ENCODE peak calls at places on chromosomes 2 and 18, in five cellular contexts. One of them, this sample, is unnamed.

GRCh38 chr2:171566099-171566498 is 43.8 kb downstream of the CYBRD1 start:
- DNase-seq in Panc1: no peak
- DNase-seq in endothelial cell: no peak
- DNase-seq in endothelial cell of umbilical vein: no peak
- DNase-seq in OCI-LY7: no peak
- DNase-seq in this sample: no peak

GRCh38 chr18:31657823-31658669 is 26.3 kb downstream of the B4GALT6 start:
- DNase-seq in endothelial cell of umbilical vein: no peak
- DNase-seq in OCI-LY7: no peak
- DNase-seq in endothelial cell: no peak
- DNase-seq in Panc1: no peak
- DNase-seq in this sample: peak

GRCh38 chr2:130828461-130828860 is 8.3 kb upstream of the ARHGEF4 start:
- DNase-seq in endothelial cell: no peak
- DNase-seq in endothelial cell of umbilical vein: no peak
- DNase-seq in OCI-LY7: no peak
- DNase-seq in Panc1: no peak
- DNase-seq in this sample: no peak

GRCh38 chr2:6865346-6866238 is at the start of gene CMPK2:
- DNase-seq in OCI-LY7: peak
- DNase-seq in endothelial cell of umbilical vein: peak
- DNase-seq in Panc1: no peak
- DNase-seq in endothelial cell: peak
- DNase-seq in this sample: peak

GRCh38 chr2:18378020-18378653 is 182.3 kb downstream of the RDH14 start:
- DNase-seq in endothelial cell: peak
- DNase-seq in OCI-LY7: peak
- DNase-seq in Panc1: no peak
- DNase-seq in endothelial cell of umbilical vein: peak
- DNase-seq in this sample: peak

GRCh38 chr2:171341394-171341793 is 92.4 kb downstream of the METTL8 start:
- DNase-seq in endothelial cell: no peak
- DNase-seq in OCI-LY7: no peak
- DNase-seq in Panc1: no peak
- DNase-seq in endothelial cell of umbilical vein: no peak
- DNase-seq in this sample: no peak

GRCh38 chr2:151922845-151923666 is 94.8 kb upstream of the ARL5A start:
- DNase-seq in Panc1: no peak
- DNase-seq in endothelial cell of umbilical vein: peak
- DNase-seq in endothelial cell: no peak
- DNase-seq in OCI-LY7: no peak
- DNase-seq in this sample: no peak

GRCh38 chr2:7357993-7358392 is 440.8 kb downstream of the RNF144A start:
- DNase-seq in Panc1: no peak
- DNase-seq in OCI-LY7: no peak
- DNase-seq in endothelial cell of umbilical vein: no peak
- DNase-seq in endothelial cell: no peak
- DNase-seq in this sample: no peak

GRCh38 chr2:45029215-45029614 is 20.0 kb upstream of the SIX2 start:
- DNase-seq in endothelial cell of umbilical vein: no peak
- DNase-seq in OCI-LY7: no peak
- DNase-seq in endothelial cell: no peak
- DNase-seq in Panc1: no peak
- DNase-seq in this sample: no peak

GRCh38 chr2:126657636-126658315 is 1.8 kb downstream of the GYPC start:
- DNase-seq in endothelial cell of umbilical vein: peak
- DNase-seq in Panc1: peak
- DNase-seq in endothelial cell: peak
- DNase-seq in OCI-LY7: peak
- DNase-seq in this sample: peak

GRCh38 chr18:67672719-67673118 is 156.2 kb upstream of the DSEL start:
- DNase-seq in Panc1: no peak
- DNase-seq in OCI-LY7: no peak
- DNase-seq in endothelial cell: no peak
- DNase-seq in endothelial cell of umbilical vein: no peak
- DNase-seq in this sample: no peak

GRCh38 chr2:12931211-12931844 is 214.6 kb downstream of the TRIB2 start:
- DNase-seq in OCI-LY7: peak
- DNase-seq in Panc1: peak
- DNase-seq in endothelial cell of umbilical vein: peak
- DNase-seq in endothelial cell: peak
- DNase-seq in this sample: peak

GRCh38 chr2:200300650-200301314 is 5.7 kb upstream of the SPATS2L start:
- DNase-seq in endothelial cell: no peak
- DNase-seq in endothelial cell of umbilical vein: peak
- DNase-seq in OCI-LY7: no peak
- DNase-seq in Panc1: no peak
- DNase-seq in this sample: no peak

GRCh38 chr2:164024396-164024795 is 288.6 kb upstream of the FIGN start:
- DNase-seq in endothelial cell: no peak
- DNase-seq in OCI-LY7: no peak
- DNase-seq in endothelial cell of umbilical vein: no peak
- DNase-seq in Panc1: no peak
- DNase-seq in this sample: no peak

GRCh38 chr2:40433739-40434138 is 18.2 kb downstream of the SLC8A1 start:
- DNase-seq in endothelial cell: no peak
- DNase-seq in endothelial cell of umbilical vein: no peak
- DNase-seq in Panc1: no peak
- DNase-seq in OCI-LY7: no peak
- DNase-seq in this sample: no peak

GRCh38 chr2:210956101-210956500 is 399.7 kb downstream of the CPS1 start:
- DNase-seq in endothelial cell: no peak
- DNase-seq in OCI-LY7: no peak
- DNase-seq in endothelial cell of umbilical vein: no peak
- DNase-seq in Panc1: no peak
- DNase-seq in this sample: no peak

GRCh38 chr2:135948642-135949355 is 36.6 kb downstream of the DARS1 start:
- DNase-seq in OCI-LY7: no peak
- DNase-seq in Panc1: peak
- DNase-seq in endothelial cell of umbilical vein: peak
- DNase-seq in endothelial cell: no peak
- DNase-seq in this sample: peak

GRCh38 chr18:3283908-3284307 is 22.0 kb downstream of the MYL12B start:
- DNase-seq in endothelial cell: no peak
- DNase-seq in endothelial cell of umbilical vein: no peak
- DNase-seq in OCI-LY7: no peak
- DNase-seq in Panc1: no peak
- DNase-seq in this sample: no peak

GRCh38 chr18:39946623-39947061 is 2008.4 kb upstream of the PIK3C3 start:
- DNase-seq in Panc1: no peak
- DNase-seq in endothelial cell: no peak
- DNase-seq in OCI-LY7: no peak
- DNase-seq in endothelial cell of umbilical vein: peak
- DNase-seq in this sample: no peak

GRCh38 chr2:189300917-189301316 is 121.4 kb upstream of the COL5A2 start:
- DNase-seq in Panc1: no peak
- DNase-seq in endothelial cell: no peak
- DNase-seq in endothelial cell of umbilical vein: no peak
- DNase-seq in OCI-LY7: no peak
- DNase-seq in this sample: no peak

GRCh38 chr2:235831755-235832154 is 336.4 kb downstream of the GBX2 start:
- DNase-seq in endothelial cell of umbilical vein: no peak
- DNase-seq in endothelial cell: no peak
- DNase-seq in Panc1: no peak
- DNase-seq in OCI-LY7: no peak
- DNase-seq in this sample: no peak

GRCh38 chr2:235836416-235837042 is 331.7 kb downstream of the GBX2 start:
- DNase-seq in OCI-LY7: no peak
- DNase-seq in Panc1: no peak
- DNase-seq in endothelial cell: no peak
- DNase-seq in endothelial cell of umbilical vein: no peak
- DNase-seq in this sample: no peak

GRCh38 chr2:235834781-235835180 is 333.4 kb downstream of the GBX2 start:
- DNase-seq in endothelial cell of umbilical vein: no peak
- DNase-seq in OCI-LY7: no peak
- DNase-seq in endothelial cell: no peak
- DNase-seq in Panc1: no peak
- DNase-seq in this sample: no peak

GRCh38 chr2:235832941-235833340 is 335.2 kb downstream of the GBX2 start:
- DNase-seq in endothelial cell of umbilical vein: no peak
- DNase-seq in Panc1: no peak
- DNase-seq in endothelial cell: no peak
- DNase-seq in OCI-LY7: no peak
- DNase-seq in this sample: no peak

DNA sequence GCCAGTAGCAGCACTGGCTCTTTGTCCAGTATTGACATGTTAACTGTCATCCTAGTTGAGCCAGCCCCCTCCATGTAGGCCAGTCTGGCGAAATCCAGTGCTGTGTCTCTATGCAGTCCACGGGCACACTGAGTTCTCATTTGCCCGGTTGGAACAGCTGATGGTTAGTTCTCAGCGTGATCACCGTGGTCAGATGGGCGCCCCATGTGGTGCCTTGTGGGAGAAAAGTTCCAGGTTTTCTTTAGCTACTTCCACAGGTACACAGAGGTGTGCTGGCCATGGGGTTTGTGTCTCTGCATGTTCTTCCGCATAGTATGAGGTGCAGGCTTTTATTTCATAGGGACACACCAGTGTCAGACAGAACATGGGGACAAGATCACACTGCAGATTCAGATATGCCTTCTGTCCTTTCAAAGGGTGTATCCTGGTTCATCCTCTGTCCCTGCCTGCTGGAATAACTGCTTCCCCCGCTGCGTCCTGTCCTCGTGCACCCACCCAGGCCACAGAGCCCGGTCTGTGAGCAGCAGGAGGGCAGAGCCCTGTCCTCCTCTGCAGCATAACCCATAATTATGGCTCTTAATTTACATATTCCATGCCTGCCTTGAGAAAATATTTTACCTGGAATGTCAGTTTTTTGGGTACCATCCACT is 334.1 kb downstream of the GBX2 start:
- DNase-seq in endothelial cell of umbilical vein: no peak
- DNase-seq in OCI-LY7: no peak
- DNase-seq in Panc1: no peak
- DNase-seq in endothelial cell: no peak
- DNase-seq in this sample: no peak
- TF ChIP-seq CTCF in endothelial cell of umbilical vein: no peak
- TF ChIP-seq CTCF in OCI-LY7: no peak
- TF ChIP-seq CTCF in Panc1: no peak
- TF ChIP-seq CTCF in endothelial cell: no peak
- TF ChIP-seq CTCF in this sample: no peak

DNA sequence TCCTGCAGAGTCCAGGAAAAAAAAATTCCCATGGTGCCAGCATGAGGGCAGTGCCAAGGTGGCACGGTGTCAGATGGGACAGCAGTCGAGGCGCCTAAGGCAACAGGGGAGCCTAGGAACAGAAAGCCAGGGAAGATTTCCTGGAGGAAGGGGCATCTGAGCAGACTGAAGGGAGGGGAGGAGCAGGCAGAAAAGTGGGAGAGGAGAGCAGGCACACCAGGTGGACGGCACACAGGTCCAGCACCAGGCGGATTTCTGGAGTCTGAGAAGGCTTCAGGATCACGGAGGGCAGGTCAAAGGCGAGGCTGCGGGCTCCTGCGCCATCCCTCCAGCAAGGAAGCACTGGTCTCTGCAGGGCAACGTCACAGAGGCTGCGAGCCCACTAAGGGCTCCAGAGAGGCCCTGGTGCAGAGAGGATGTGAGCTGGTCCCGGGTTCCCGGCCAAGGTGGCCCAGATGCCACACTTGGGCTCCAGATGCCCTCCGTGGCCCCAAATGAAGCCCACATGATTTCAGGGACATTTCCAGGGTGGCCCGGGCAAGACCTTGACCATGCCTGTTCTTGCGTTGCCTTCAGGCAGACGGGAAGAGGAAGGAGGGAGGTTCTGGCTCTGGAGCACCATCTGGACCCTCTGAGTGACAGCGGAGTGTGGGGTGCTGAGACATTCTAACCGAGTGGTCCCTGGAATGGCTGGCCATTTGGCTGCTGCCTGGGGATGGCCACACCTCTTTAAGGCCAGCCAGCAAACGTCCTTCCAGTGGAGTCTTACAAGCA is 4.1 kb downstream of the HS6ST1 start:
- DNase-seq in Panc1: no peak
- DNase-seq in endothelial cell: no peak
- DNase-seq in OCI-LY7: no peak
- DNase-seq in endothelial cell of umbilical vein: no peak
- DNase-seq in this sample: no peak
- TF ChIP-seq CTCF in Panc1: no peak
- TF ChIP-seq CTCF in endothelial cell: no peak
- TF ChIP-seq CTCF in OCI-LY7: no peak
- TF ChIP-seq CTCF in endothelial cell of umbilical vein: no peak
- TF ChIP-seq CTCF in this sample: no peak

DNA sequence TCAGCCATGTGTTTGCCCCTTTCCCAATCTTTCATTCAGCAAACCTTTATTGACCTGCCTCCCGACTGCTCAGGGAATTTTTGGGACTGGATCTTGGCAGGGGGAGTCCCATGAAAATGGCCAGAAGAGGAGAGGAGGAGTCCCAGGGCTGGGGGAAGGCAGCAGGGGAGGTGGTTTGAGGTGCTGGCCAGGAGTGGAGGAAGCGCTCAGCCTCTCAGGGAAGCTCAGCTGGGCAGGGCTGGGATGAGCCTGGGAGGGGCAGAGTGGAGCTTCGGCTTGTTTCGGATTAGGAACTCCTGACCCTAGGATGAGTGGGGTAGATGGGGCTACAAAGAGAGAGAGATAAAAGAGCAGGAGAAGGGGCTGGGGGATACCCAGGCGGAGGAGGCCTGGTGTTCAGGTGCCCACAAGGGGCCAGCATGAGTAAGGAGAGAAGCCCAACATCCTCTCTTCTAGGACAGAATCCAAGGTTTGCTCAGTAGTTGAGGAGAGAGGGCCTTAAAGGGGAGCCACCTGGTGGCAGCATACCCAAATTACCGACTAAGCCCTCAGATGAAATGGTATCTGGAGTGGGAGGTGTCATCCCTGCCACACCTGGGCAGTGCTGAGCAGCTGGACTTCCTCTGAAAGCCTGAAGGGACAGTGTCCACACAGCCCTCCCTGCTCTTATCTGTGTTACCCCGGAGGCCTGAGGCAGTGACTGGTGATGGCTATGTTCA is 91.1 kb downstream of the INHBB start:
- DNase-seq in Panc1: peak
- DNase-seq in endothelial cell: peak
- DNase-seq in endothelial cell of umbilical vein: peak
- DNase-seq in OCI-LY7: peak
- DNase-seq in this sample: peak
- TF ChIP-seq CTCF in Panc1: peak
- TF ChIP-seq CTCF in endothelial cell: peak
- TF ChIP-seq CTCF in endothelial cell of umbilical vein: peak
- TF ChIP-seq CTCF in OCI-LY7: peak
- TF ChIP-seq CTCF in this sample: peak

DNA sequence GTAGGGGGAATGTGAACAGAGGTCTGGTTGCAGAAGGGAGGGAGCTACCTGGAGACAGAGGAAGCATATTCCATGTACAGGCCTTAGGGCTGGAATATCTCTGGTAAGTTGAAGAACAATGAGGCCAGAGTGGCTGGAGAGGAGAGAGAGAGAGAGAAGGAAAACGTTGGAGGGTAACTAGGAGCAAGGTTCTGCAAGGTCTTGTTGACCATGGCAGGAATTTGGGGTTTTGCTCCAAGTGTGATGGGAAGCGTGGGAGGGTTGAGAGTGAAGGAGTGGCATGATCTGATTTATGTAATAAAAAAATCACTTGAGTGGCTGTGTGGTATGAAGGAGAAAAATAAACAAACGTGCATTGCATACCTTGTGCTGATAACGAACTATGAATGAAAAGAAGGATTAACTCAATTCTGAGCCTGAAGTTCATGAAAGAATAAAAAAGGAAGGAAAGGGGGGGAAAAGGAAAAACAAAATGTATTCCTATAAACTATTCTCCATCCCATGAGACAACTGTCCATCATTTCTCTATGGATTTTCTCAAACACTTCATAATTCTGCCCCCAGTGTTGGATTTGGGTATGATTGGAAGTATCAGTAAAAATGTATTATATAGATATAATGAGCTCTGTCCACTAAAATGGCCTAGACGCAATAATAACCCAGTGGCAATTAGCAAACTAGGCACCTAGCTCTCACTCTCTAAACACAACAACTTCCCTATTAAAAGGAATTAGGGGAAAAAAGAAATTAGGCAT is 59.7 kb upstream of the PMAIP1 start:
- DNase-seq in endothelial cell of umbilical vein: no peak
- DNase-seq in Panc1: no peak
- DNase-seq in endothelial cell: no peak
- DNase-seq in OCI-LY7: no peak
- DNase-seq in this sample: no peak
- TF ChIP-seq CTCF in endothelial cell of umbilical vein: no peak
- TF ChIP-seq CTCF in Panc1: no peak
- TF ChIP-seq CTCF in endothelial cell: no peak
- TF ChIP-seq CTCF in OCI-LY7: peak
- TF ChIP-seq CTCF in this sample: no peak

This sample was measured in GM13976.